ENCODE peak calls at places on chromosomes 6 and 20, in ten cellular contexts. Z is tibial artery; C is cerebellar cortex; P is mucosa of gallbladder; M is activated naive CD4-positive, alpha-beta T cell treated with anti-CD3 and anti-CD28 coated beads, Interleukin-2, amount 50 U/mL, for 72 hours; R is AG09309; X is psoas muscle; H is stimulated activated naive B cell treated with anti-CD40 and anti-IgM and Interleukin-4, amounts not matched to agents 10 μg/mL and 1 μg/mL and 100 μg/mL, for 72 hours; Y is fibroblast of the aortic adventitia; U is C1 segment of cervical spinal cord. V is an unnamed sample.

GRCh38 chr6:64729522-64729921 is 977.5 kb downstream of the EYS start:
- DNase-seq in C (no peak), H (no peak), U (no peak), X (no peak), Z (no peak), P (no peak), R (no peak), M (no peak), Y (no peak), V (no peak)

GRCh38 chr20:17863577-17864292 is 104.9 kb downstream of the SNX5 start:
- DNase-seq in U (no peak), R (no peak), P (peak), M (no peak), Y (peak), Z (no peak), H (no peak), X (no peak), C (no peak), V (no peak)

GRCh38 chr20:15951711-15952110 is 621.5 kb downstream of the KIF16B start:
- DNase-seq in M (no peak), C (no peak), X (no peak), H (no peak), P (no peak), Y (no peak), U (no peak), R (no peak), Z (no peak), V (no peak)

GRCh38 chr6:139289233-139289632 is 2.6 kb downstream of the TXLNB start:
- DNase-seq in Z (no peak), H (no peak), X (no peak), C (no peak), P (no peak), Y (no peak), R (no peak), U (no peak), M (no peak), V (no peak)

GRCh38 chr20:49579874-49580817 is 12.2 kb upstream of the PTGIS start:
- DNase-seq in U (no peak), R (peak), P (no peak), H (no peak), Y (peak), M (no peak), Z (peak), X (no peak), C (no peak), V (no peak)

GRCh38 chr20:38032585-38033329 is 499 bp downstream of the TTI1 start:
- DNase-seq in Y (no peak), U (no peak), C (no peak), P (no peak), R (no peak), Z (no peak), M (no peak), H (no peak), X (peak), V (no peak)

GRCh38 chr20:57138198-57138995 is 128.0 kb downstream of the BMP7 start:
- DNase-seq in P (no peak), H (no peak), R (no peak), C (no peak), U (no peak), Y (no peak), M (no peak), Z (peak), X (no peak), V (no peak)

GRCh38 chr6:160277144-160277543 is 18.5 kb upstream of the SLC22A2 start:
- DNase-seq in H (no peak), M (no peak), U (no peak), C (no peak), P (no peak), Y (no peak), X (no peak), R (no peak), Z (no peak), V (no peak)

GRCh38 chr20:11323821-11324220 is 593.9 kb upstream of the BTBD3 start:
- DNase-seq in H (no peak), Y (peak), M (no peak), U (no peak), Z (no peak), X (no peak), R (no peak), C (no peak), P (no peak), V (no peak)

GRCh38 chr6:158593670-158594069 is 33.8 kb downstream of the TMEM181 start:
- DNase-seq in R (no peak), H (no peak), X (no peak), M (no peak), P (no peak), C (no peak), Y (no peak), U (no peak), Z (no peak), V (no peak)

GRCh38 chr20:20410678-20411077 is 42.8 kb downstream of the INSM1 start:
- DNase-seq in X (no peak), C (peak), U (no peak), Z (no peak), P (peak), M (no peak), H (no peak), Y (peak), R (no peak), V (no peak)

GRCh38 chr20:43726811-43727338 is at the start of gene GTSF1L:
- DNase-seq in X (no peak), C (no peak), Y (peak), U (no peak), P (no peak), M (no peak), H (no peak), R (no peak), Z (no peak), V (no peak)

GRCh38 chr6:75747371-75747984 is 1.6 kb upstream of the MYO6 start:
- DNase-seq in Z (no peak), H (no peak), U (no peak), C (no peak), P (no peak), M (no peak), Y (no peak), X (no peak), R (no peak), V (no peak)

GRCh38 chr20:51631011-51631950 is 88.8 kb upstream of the NFATC2 start:
- DNase-seq in M (no peak), U (no peak), C (no peak), R (peak), P (peak), Y (peak), Z (peak), H (no peak), X (peak), V (peak)

GRCh38 chr20:11195169-11195568 is 521.4 kb upstream of the JAG1 start:
- DNase-seq in C (no peak), Y (no peak), P (no peak), M (no peak), Z (no peak), U (no peak), H (no peak), R (no peak), X (peak), V (no peak)

GRCh38 chr6:30234361-30234760 is 21.2 kb upstream of the TRIM26 start:
- DNase-seq in Z (no peak), R (no peak), Y (peak), P (no peak), U (no peak), M (no peak), H (no peak), C (no peak), X (no peak), V (no peak)

GRCh38 chr20:697826-698225 is 22.2 kb upstream of the SCRT2 start:
- DNase-seq in U (no peak), Y (no peak), C (no peak), M (no peak), H (no peak), R (no peak), P (no peak), X (no peak), Z (peak), V (no peak)

GRCh38 chr6:109279628-109280027 is 102.6 kb downstream of the CD164 start:
- DNase-seq in Z (no peak), U (no peak), R (no peak), Y (no peak), H (no peak), X (no peak), C (no peak), M (no peak), P (no peak), V (no peak)

GRCh38 chr6:25229671-25230321 is 49.4 kb upstream of the CARMIL1 start:
- DNase-seq in Y (peak), P (no peak), C (no peak), X (no peak), R (peak), Z (no peak), U (no peak), M (no peak), H (no peak), V (no peak)

GRCh38 chr20:3818155-3819151 is 1.9 kb upstream of the AP5S1 start:
- DNase-seq in Y (peak), C (peak), H (no peak), M (no peak), R (no peak), P (peak), X (peak), Z (no peak), U (no peak), V (no peak)

GRCh38 chr20:58775371-58775770 is 75.3 kb downstream of the GNAS-AS1 start:
- DNase-seq in Z (no peak), H (no peak), Y (no peak), R (no peak), P (no peak), M (no peak), C (no peak), U (no peak), X (no peak), V (no peak)

GRCh38 chr6:51857134-51857533 is 230.3 kb downstream of the PKHD1 start:
- DNase-seq in H (no peak), U (no peak), Z (no peak), M (no peak), X (no peak), C (no peak), R (no peak), P (no peak), Y (no peak), V (no peak)

GRCh38 chr6:63740709-63741108 is 105.1 kb downstream of the PHF3 start:
- DNase-seq in Y (peak), C (no peak), X (no peak), M (no peak), U (no peak), R (peak), Z (no peak), H (no peak), P (no peak), V (no peak)

GRCh38 chr6:20255428-20255827 is 43.2 kb upstream of the MBOAT1 start:
- DNase-seq in H (no peak), C (no peak), Y (no peak), X (no peak), R (no peak), U (no peak), Z (no peak), P (no peak), M (no peak), V (no peak)

GRCh38 chr6:41811095-41811494 is 23.6 kb downstream of the TOMM6 start:
- DNase-seq in X (no peak), C (no peak), R (no peak), Y (no peak), U (no peak), P (no peak), H (no peak), M (no peak), Z (no peak), V (no peak)

GRCh38 chr20:55540486-55540885 is 464.8 kb downstream of the CBLN4 start:
- DNase-seq in M (no peak), R (no peak), P (no peak), C (no peak), Z (no peak), U (no peak), Y (no peak), H (no peak), X (no peak), V (no peak)

GRCh38 chr20:59173938-59174496 is 10.4 kb downstream of the ZNF831 start:
- DNase-seq in H (no peak), P (no peak), C (no peak), X (no peak), M (no peak), Z (no peak), R (no peak), U (no peak), Y (no peak), V (no peak)

GRCh38 chr6:128131566-128131965 is 230.7 kb upstream of the THEMIS start:
- DNase-seq in Z (no peak), C (no peak), P (no peak), X (no peak), Y (peak), H (no peak), U (no peak), R (no peak), M (no peak), V (no peak)

GRCh38 chr6:140105857-140106256 is 731.4 kb upstream of the CITED2 start:
- DNase-seq in C (peak), Y (peak), H (no peak), Z (no peak), M (no peak), X (no peak), R (no peak), U (no peak), P (no peak), V (no peak)

GRCh38 chr6:54179152-54179551 is 67.9 kb downstream of the MLIP start:
- DNase-seq in H (no peak), X (no peak), C (no peak), U (no peak), R (no peak), P (no peak), Z (no peak), Y (no peak), M (no peak), V (no peak)

GRCh38 chr6:41651962-41652657 is 13.8 kb downstream of the MDFI start:
- DNase-seq in Z (no peak), M (no peak), U (no peak), H (no peak), X (no peak), P (no peak), C (no peak), R (no peak), Y (no peak), V (no peak)

GRCh38 chr6:146312606-146313005 is 231.0 kb upstream of the RAB32 start:
- DNase-seq in R (no peak), P (no peak), X (no peak), C (no peak), U (no peak), M (no peak), Y (no peak), Z (no peak), H (no peak), V (no peak)